ENCODE peak calls at places on chromosomes 2 and 18, in five cellular contexts. I is K562, F is GM23338, Z is GM12878, C is A549. E is an unnamed sample.

GRCh38 chr2:160042054-160042453 is 20.4 kb downstream of the PLA2R1 start:
- DNase-seq in C (no peak), Z (no peak), F (no peak), I (no peak), E (no peak)

GRCh38 chr2:155151472-155151871 is 453.0 kb downstream of the KCNJ3 start:
- DNase-seq in F (no peak), I (no peak), C (no peak), Z (no peak), E (no peak)

GRCh38 chr2:173130521-173131467 is 55.1 kb downstream of the MAP3K20 start:
- DNase-seq in F (no peak), Z (no peak), I (no peak), C (no peak), E (no peak)

GRCh38 chr18:36188912-36189311 is 1.6 kb downstream of the MOCOS start:
- DNase-seq in I (no peak), C (no peak), Z (no peak), F (peak), E (no peak)

GRCh38 chr2:29910465-29910864 is 10.9 kb downstream of the ALK start:
- DNase-seq in I (no peak), Z (no peak), C (no peak), F (no peak), E (no peak)

GRCh38 chr2:211867845-211868361 is 670.7 kb downstream of the ERBB4 start:
- DNase-seq in F (no peak), Z (no peak), C (no peak), I (no peak), E (no peak)

GRCh38 chr18:79200546-79201268 is 131.5 kb downstream of the ATP9B start:
- DNase-seq in I (peak), C (no peak), Z (no peak), F (peak), E (no peak)

GRCh38 chr2:167925775-167926174 is 321.6 kb downstream of the STK39 start:
- DNase-seq in Z (no peak), C (no peak), F (no peak), I (no peak), E (no peak)

GRCh38 chr18:27685807-27686412 is 491.0 kb downstream of the CDH2 start:
- DNase-seq in C (peak), I (peak), Z (no peak), F (peak), E (peak)

GRCh38 chr2:20997953-20998722 is 45.7 kb downstream of the APOB start:
- DNase-seq in F (no peak), C (no peak), I (no peak), Z (no peak), E (no peak)

GRCh38 chr2:95023222-95023597 is 2.3 kb upstream of the MAL start:
- DNase-seq in F (no peak), C (peak), I (no peak), Z (no peak), E (peak)

GRCh38 chr18:48798334-48799197 is 152.2 kb downstream of the SMAD7 start:
- DNase-seq in C (no peak), F (no peak), I (no peak), Z (no peak), E (no peak)

GRCh38 chr2:9648821-9649220 is 18.0 kb upstream of the YWHAQ start:
- DNase-seq in I (no peak), Z (no peak), C (no peak), F (no peak), E (no peak)

GRCh38 chr2:75920721-75921551 is 210.2 kb upstream of the GCFC2 start:
- DNase-seq in I (no peak), F (peak), C (no peak), Z (no peak), E (no peak)

GRCh38 chr18:68676913-68677312 is 38.0 kb downstream of the TMX3 start:
- DNase-seq in Z (no peak), C (no peak), I (no peak), F (no peak), E (no peak)

GRCh38 chr2:216183459-216183858 is 74.3 kb downstream of the XRCC5 start:
- DNase-seq in I (no peak), Z (no peak), C (no peak), F (no peak), E (no peak)

GRCh38 chr2:226317970-226318369 is 481.6 kb downstream of the IRS1 start:
- DNase-seq in Z (no peak), C (no peak), F (no peak), I (no peak), E (no peak)

GRCh38 chr18:43525149-43525548 is 247.9 kb upstream of the SYT4 start:
- DNase-seq in Z (no peak), C (no peak), I (no peak), F (no peak), E (no peak)

GRCh38 chr2:31136732-31137131 is 1.5 kb downstream of the GALNT14 start:
- DNase-seq in I (no peak), C (no peak), F (no peak), Z (no peak), E (no peak)

GRCh38 chr2:174035981-174036742 is 71.0 kb upstream of the SP3 start:
- DNase-seq in C (no peak), F (peak), Z (no peak), I (peak), E (no peak)

GRCh38 chr18:62778976-62779869 is 63.9 kb downstream of the PHLPP1 start:
- DNase-seq in I (no peak), C (no peak), Z (no peak), F (peak), E (no peak)

GRCh38 chr2:11534078-11534745 is 367 bp downstream of the GREB1 start:
- DNase-seq in I (no peak), F (no peak), C (no peak), Z (no peak), E (no peak)

GRCh38 chr2:172613035-172613434 is 57.1 kb downstream of the PDK1 start:
- DNase-seq in F (peak), I (peak), Z (no peak), C (no peak), E (no peak)

GRCh38 chr2:220969348-220969747 is 602.8 kb downstream of the EPHA4 start:
- DNase-seq in F (no peak), I (no peak), Z (no peak), C (no peak), E (no peak)

GRCh38 chr2:105114551-105114950 is 76.7 kb downstream of the MRPS9 start:
- DNase-seq in I (peak), F (peak), Z (no peak), C (peak), E (peak)

GRCh38 chr2:45577426-45577825 is 33.6 kb downstream of the SRBD1 start:
- DNase-seq in I (no peak), F (no peak), C (no peak), Z (no peak), E (no peak)

GRCh38 chr2:45127321-45127720 is 118.1 kb upstream of the SIX2 start:
- DNase-seq in C (no peak), I (no peak), Z (no peak), F (no peak), E (no peak)

DNA sequence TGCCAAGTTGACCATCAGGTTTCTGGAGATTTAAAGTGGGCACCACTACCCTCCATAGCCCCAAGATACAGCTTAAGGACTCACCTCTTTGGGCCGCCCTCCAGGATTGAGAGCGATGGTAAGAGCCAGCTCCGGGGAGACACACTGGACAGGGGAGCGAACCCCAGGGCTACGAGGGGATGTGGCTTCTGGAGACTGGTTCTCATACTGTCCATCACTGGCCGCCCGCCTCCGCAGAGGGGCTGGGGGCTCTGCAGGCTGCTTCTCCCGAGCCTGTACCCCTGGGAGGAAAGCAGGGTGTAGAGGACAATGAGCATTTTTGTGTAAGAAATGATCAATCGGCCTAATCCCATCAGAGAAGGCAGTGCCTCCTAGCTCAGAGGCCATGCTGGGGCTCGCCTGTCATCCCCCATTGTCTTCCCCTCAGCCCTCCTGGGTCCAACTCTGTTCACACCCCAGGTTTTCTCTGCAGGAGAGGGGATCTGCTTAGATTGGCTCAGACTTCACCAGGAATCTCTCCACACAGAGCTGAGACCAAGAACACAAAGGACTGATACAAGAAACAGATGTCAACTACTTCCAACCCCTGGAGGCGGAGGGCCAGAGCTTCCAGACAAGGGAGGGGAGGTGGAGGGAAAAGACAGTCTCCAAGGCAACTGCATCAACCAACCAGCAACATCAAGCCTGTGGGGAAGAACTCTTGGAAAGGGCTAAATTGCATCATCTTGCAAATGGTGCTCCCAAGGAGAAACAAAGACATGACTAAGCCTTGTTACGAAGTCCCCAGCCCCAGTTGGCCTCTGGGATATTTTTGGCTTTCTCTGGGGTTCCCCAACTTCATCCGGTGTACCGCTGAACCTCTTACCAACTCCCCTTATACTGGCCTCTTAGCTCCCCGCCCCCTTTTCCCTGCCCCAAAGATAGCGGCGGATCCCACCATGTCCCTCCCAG is 166.6 kb downstream of the TNS1 start:
- DNase-seq in F (peak), Z (no peak), C (peak), I (no peak), E (no peak)
- TF ChIP-seq JUNB in F (no peak), Z (no peak), C (no peak), I (no peak), E (no peak)

GRCh38 chr2:234044157-234044556 is 6.3 kb upstream of the SPP2 start:
- DNase-seq in I (no peak), Z (no peak), C (peak), F (no peak), E (no peak)
- TF ChIP-seq JUNB in I (no peak), Z (no peak), C (peak), F (no peak), E (no peak)

GRCh38 chr18:24083550-24083949 is 55.3 kb upstream of the CABYR start:
- DNase-seq in C (no peak), F (no peak), Z (no peak), I (no peak), E (no peak)
- TF ChIP-seq JUNB in C (no peak), F (no peak), Z (no peak), I (no peak), E (no peak)

DNA sequence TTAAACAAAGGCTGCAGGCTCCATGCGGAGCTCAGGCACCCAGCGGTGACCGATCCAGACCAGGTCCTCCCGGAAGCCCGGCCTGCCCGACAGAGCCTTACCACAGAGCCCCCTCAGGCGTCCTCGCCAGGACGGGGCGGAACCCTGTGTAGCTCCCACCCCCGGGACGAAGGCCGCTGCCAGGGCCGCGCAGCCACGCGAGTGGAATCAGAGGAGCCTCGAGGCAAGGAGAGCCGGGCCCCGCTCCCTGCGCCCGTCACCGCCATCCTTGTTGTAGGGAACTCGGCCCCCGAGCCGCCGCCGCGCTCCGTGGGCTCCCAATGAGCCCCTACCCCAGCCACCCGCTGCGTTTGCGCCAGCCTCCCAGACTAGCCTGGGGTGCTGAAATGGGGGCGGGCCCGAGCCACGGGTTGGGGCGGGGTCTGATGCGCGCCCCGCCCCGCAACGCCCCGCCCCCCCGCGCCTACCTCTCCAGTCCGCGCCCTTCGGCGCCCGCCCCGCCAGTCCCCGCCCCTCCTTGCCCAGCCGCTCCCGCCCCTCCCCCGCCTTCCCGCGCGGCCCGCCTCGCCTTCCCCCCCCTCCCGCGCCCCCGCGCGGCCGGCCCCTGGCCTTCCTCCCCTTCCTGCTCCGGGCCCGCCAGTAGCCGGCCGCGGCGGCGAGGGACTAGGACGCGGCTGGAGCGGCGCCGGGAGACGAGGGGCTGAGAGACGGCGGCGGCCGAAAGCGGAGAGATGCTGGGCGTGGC is at the start of gene LIMS1:
- DNase-seq in C (peak), Z (peak), I (peak), F (peak), E (peak)
- TF ChIP-seq JUNB in C (no peak), Z (no peak), I (no peak), F (no peak), E (no peak)

GRCh38 chr2:224630659-224631550 is 45.7 kb upstream of the CUL3 start:
- DNase-seq in F (peak), Z (no peak), C (no peak), I (no peak), E (no peak)
- TF ChIP-seq JUNB in F (no peak), Z (no peak), C (no peak), I (no peak), E (no peak)

GRCh38 chr2:222592176-222592575 is 63.7 kb downstream of the FARSB start:
- DNase-seq in C (no peak), I (no peak), Z (no peak), F (no peak), E (no peak)

GRCh38 chr2:222595573-222595972 is 60.3 kb downstream of the FARSB start:
- DNase-seq in I (no peak), C (no peak), Z (no peak), F (no peak), E (no peak)

GRCh38 chr2:222598611-222599010 is 57.3 kb downstream of the FARSB start:
- DNase-seq in Z (no peak), I (no peak), F (no peak), C (no peak), E (no peak)

DNA sequence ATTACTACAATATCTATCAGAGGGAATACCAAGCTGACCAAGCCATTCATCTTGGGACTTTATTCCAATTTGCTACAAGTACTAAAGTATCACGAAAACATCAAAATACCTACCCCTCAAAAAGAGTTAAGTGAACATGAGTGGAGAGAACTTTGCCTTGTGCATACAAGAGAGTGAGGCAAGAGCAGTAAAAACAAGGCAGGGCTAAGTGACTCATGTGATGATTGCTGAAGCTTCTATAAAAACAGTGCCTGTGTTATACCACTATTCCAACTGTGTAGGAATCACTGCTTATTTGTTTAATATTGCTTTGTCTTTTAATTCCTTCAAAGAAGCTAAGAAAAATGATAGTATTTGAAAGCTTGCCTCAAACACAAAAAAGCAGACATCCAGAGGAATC is 61.2 kb downstream of the FARSB start:
- DNase-seq in C (peak), I (no peak), F (no peak), Z (no peak), E (peak)
- TF ChIP-seq JUNB in C (no peak), I (no peak), F (no peak), Z (no peak), E (no peak)

GRCh38 chr2:181326605-181327004 is 130.6 kb upstream of the ITGA4 start:
- DNase-seq in F (no peak), C (no peak), I (no peak), Z (no peak), E (no peak)
- TF ChIP-seq JUNB in F (no peak), C (no peak), I (no peak), Z (no peak), E (no peak)

DNA sequence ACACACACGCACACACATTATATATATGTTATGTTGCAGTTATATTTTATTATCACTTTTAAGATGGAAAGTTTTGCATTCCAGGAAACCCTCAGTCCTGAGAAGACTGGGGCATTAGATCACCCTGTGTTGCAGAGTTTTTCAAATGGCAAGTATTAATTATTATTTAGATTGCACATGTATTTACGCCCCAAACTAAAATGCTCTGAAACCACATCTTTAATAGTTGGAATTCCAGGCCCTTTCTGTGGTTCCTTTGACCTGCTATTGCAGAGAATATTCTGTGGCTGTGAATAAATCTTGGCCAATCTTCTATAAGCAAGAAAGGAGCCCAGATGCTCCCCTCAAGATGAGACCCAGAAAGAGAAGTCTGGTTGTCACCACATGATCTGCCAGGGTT is 427.0 kb upstream of the TNP1 start:
- DNase-seq in Z (no peak), C (no peak), I (no peak), F (no peak), E (no peak)
- TF ChIP-seq JUNB in Z (no peak), C (no peak), I (no peak), F (no peak), E (no peak)

E was measured in HepG2.